ENCODE peak calls at places on chromosomes 2 and 18, in four cellular contexts. K, V, P and L are unnamed samples.

GRCh38 chr2:208046686-208047085 is 21.4 kb upstream of the PLEKHM3 start:
- DNase-seq in K (no peak), V (no peak), P (no peak), L (no peak)

GRCh38 chr2:57080035-57080434 is 896.2 kb downstream of the CCDC85A start:
- DNase-seq in K (no peak), V (no peak), P (no peak), L (no peak)

GRCh38 chr2:56382466-56382865 is 198.7 kb downstream of the CCDC85A start:
- DNase-seq in K (no peak), V (no peak), P (no peak), L (no peak)

GRCh38 chr2:42921162-42921550 is 128.8 kb upstream of the HAAO start:
- DNase-seq in K (no peak), V (no peak), P (no peak), L (no peak)

GRCh38 chr2:31969178-31969577 is 41.6 kb downstream of the MEMO1 start:
- DNase-seq in K (no peak), V (no peak), P (no peak), L (no peak)

GRCh38 chr2:37711308-37711731 is 39.9 kb upstream of the CDC42EP3 start:
- DNase-seq in K (no peak), V (no peak), P (no peak), L (no peak)

GRCh38 chr18:3251963-3252277 is 4.3 kb downstream of the MYL12A start:
- DNase-seq in K (no peak), V (no peak), P (no peak), L (no peak)

GRCh38 chr18:35697869-35698268 is 116.3 kb downstream of the GALNT1 start:
- DNase-seq in K (no peak), V (no peak), P (no peak), L (no peak)

GRCh38 chr2:159199751-159200465 is 86.6 kb downstream of the WDSUB1 start:
- DNase-seq in K (no peak), V (no peak), P (no peak), L (no peak)

GRCh38 chr2:84904717-84905174 is 710 bp upstream of the TMSB10 start:
- DNase-seq in K (no peak), V (peak), P (no peak), L (peak)

GRCh38 chr18:58567453-58568196 is 61.3 kb downstream of the ALPK2 start:
- DNase-seq in K (peak), V (no peak), P (no peak), L (no peak)

GRCh38 chr18:55587341-55588000 is 521 bp downstream of the TCF4 start:
- DNase-seq in K (no peak), V (peak), P (no peak), L (peak)

GRCh38 chr2:45595724-45596435 is 15.2 kb downstream of the SRBD1 start:
- DNase-seq in K (no peak), V (no peak), P (no peak), L (no peak)

GRCh38 chr18:46071894-46072867 is at the start of gene PSTPIP2:
- DNase-seq in K (no peak), V (peak), P (no peak), L (peak)

GRCh38 chr2:241801611-241802420 is 7.2 kb upstream of the NEU4 start:
- DNase-seq in K (no peak), V (peak), P (no peak), L (no peak)

GRCh38 chr2:241804326-241805276 is 4.4 kb upstream of the NEU4 start:
- DNase-seq in K (peak), V (peak), P (no peak), L (no peak)

GRCh38 chr2:241802421-241802749 is 6.6 kb upstream of the NEU4 start:
- DNase-seq in K (no peak), V (peak), P (no peak), L (no peak)

GRCh38 chr2:241802806-241803318 is 6.1 kb upstream of the NEU4 start:
- DNase-seq in K (no peak), V (no peak), P (no peak), L (no peak)

DNA sequence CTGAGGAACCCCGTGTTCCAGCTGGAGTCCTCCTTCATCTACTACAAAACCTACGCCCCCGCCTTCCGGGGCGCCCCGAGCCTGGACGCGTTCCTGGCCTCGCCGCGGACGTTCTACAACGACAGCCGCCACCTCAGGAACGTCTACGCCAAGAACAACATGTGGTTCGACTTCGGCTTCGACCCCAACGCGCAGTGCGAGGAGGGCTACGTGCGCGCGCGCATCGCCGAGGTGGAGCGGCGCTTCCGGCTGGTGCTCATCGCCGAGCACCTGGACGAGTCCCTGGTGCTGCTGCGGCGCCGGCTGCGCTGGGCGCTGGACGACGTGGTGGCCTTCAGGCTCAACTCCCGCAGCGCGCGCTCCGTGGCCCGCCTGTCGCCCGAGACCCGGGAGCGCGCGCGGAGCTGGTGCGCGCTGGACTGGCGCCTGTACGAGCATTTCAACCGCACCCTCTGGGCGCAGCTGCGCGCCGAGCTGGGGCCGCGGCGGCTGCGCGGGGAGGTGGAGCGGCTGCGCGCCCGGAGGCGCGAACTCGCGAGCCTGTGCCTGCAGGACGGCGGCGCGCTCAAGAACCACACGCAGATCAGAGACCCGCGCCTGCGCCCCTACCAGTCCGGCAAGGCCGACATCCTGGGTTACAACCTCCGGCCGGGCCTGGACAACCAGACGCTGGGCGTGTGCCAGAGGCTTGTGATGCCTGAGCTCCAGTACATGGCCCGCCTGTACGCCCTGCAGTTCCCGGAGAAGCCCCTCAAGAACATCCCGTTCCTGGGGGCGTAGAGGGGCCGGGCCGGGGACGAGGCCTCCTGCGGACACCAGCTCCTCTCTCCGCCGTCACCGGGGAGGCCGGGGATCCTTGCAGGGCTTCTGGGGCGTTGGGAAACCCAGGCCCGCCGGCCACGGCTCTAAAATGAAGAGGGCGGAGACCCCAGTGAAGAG is 5.3 kb upstream of the NEU4 start:
- DNase-seq in K (no peak), V (no peak), P (no peak), L (no peak)
- TF ChIP-seq FOXK2 in K (no peak), V (no peak), P (no peak), L (no peak)

DNA sequence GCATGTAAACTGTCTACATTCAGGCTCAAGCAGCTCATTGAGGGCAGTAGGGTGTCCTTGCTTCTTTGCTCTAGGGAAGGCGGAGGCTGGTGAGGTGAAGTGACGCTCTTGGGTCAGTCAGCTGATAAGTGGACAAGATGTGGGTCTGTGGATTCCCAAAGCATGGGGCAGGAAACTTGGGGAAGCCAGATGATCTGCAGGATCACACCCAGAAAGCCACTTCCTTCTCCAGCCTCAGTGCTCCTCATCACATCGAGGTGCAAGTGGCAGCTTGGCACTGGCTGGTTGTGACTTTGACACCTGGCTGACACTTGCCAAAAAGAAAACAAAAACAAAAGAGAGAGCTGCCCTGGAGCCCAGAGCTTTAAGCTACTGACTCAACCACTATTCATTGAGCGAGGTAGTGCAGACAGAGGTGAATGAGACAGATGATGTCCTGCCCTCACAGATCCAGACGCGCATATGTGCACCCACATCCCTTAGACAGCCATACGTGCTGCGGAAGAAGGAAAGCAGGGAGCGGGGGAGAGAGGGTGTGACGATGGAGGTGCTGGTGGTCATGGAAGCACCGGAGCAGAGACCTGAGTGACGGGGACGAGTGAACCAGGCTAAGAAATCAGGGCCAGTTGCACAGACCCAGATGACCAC is 3.1 kb upstream of the CIB4 start:
- DNase-seq in K (no peak), V (no peak), P (no peak), L (no peak)
- TF ChIP-seq FOXK2 in K (no peak), V (no peak), P (no peak), L (no peak)

GRCh38 chr2:180699657-180700361 is 280.6 kb upstream of the UBE2E3 start:
- DNase-seq in K (no peak), V (no peak), P (no peak), L (no peak)
- TF ChIP-seq FOXK2 in K (no peak), V (no peak), P (no peak), L (no peak)

GRCh38 chr2:65664931-65665330 is 232.5 kb upstream of the SPRED2 start:
- DNase-seq in K (no peak), V (no peak), P (no peak), L (no peak)

GRCh38 chr2:65663831-65664407 is 231.5 kb upstream of the SPRED2 start:
- DNase-seq in K (no peak), V (no peak), P (no peak), L (no peak)

GRCh38 chr2:65668744-65669143 is 236.3 kb upstream of the SPRED2 start:
- DNase-seq in K (no peak), V (no peak), P (no peak), L (no peak)

GRCh38 chr2:65669574-65669973 is 237.2 kb upstream of the SPRED2 start:
- DNase-seq in K (no peak), V (no peak), P (no peak), L (no peak)

DNA sequence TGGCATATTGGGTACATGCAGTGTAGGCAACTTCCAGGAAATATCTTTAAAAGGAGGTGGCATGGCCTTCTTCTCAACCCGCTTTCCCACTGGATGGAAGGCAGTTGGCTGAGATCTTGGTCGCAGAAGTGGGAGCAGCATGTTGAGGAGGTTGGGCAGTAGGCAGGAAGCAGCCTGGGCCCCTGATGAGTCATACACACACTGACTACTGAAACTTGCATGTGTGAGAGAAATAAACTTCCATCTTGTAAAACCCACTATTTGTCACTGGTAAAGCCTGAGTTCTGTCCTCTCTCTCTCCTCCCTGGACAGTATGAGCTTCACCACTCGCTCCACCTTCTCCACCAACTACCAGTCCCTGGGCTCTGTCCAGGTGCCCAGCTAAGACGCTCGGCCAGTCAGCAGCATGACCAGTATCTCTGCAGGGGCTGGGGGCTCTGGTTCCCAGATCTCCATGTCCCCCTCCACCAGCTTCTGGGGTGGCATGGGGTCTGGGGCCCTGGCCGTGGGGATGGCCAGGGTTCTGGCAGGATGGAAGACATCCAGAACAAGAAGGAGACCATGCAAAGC is 233.8 kb upstream of the SPRED2 start:
- DNase-seq in K (no peak), V (no peak), P (peak), L (no peak)
- TF ChIP-seq FOXK2 in K (no peak), V (no peak), P (no peak), L (no peak)

GRCh38 chr2:98378901-98379300 is 32.6 kb downstream of the CNGA3 start:
- DNase-seq in K (no peak), V (no peak), P (no peak), L (no peak)
- TF ChIP-seq FOXK2 in K (no peak), V (no peak), P (no peak), L (no peak)

GRCh38 chr2:70999362-70999761 is 4.7 kb upstream of the TEX261 start:
- DNase-seq in K (peak), V (peak), P (no peak), L (no peak)
- TF ChIP-seq FOXK2 in K (no peak), V (no peak), P (no peak), L (no peak)

DNA sequence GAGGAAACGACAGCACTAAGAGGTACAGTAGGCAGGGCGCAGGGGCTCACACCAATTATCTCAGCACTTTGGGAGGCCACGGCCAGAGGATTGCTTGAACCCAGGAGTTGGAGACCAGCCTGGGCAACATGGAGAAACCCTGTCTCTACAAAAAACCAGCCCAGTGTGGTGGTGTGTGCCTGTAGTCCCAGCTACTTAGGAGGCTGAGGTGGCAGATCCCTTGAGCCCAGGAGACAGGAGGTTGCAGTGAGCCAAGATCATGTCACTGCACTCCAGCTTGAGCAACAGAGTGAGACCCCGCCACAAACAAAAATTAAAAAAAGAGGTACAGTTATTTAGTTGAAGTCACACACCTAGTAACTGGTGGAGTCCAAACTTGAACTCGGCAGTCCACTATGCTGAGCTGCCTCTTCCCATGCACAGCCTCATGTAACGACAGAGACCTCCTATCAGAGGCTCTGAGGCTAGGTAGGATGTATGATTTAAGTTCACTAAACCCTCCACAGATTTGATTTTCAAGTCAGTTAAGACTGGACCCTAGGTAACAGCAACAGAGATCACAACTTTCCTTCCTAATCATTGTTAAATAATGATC is 8.7 kb downstream of the STK17B start:
- DNase-seq in K (no peak), V (no peak), P (no peak), L (no peak)
- TF ChIP-seq FOXK2 in K (no peak), V (no peak), P (no peak), L (no peak)